ENCODE peak calls at places on chromosomes 5 and 9, in eight cellular contexts. U is GM23338, I is HepG2, K is Panc1, M is K562, C is HCT116, Y is upper lobe of left lung, F is GM12878. W is an unnamed sample.

GRCh38 chr5:141742866-141743651 is 61.0 kb upstream of the ARAP3 start:
- ATAC-seq in F (peak; percentile 36), K (no peak), Y (peak; percentile 30), C (peak; percentile 51), U (peak; percentile 73), I (peak; percentile 59), M (peak; percentile 59), W (no peak)

GRCh38 chr5:151805414-151806225 is 33.9 kb downstream of the G3BP1 start:
- ATAC-seq in Y (peak; percentile 76), F (peak; percentile 44), K (no peak), U (no peak), I (no peak), M (no peak), C (no peak), W (peak; percentile 95)

GRCh38 chr5:66002415-66002814 is 76.0 kb downstream of the ERBIN start:
- ATAC-seq in M (no peak), Y (no peak), C (no peak), K (no peak), F (peak; percentile 76), I (no peak), U (no peak), W (no peak)

GRCh38 chr5:43854697-43855292 is 251.8 kb downstream of the NNT start:
- ATAC-seq in F (no peak), M (no peak), I (no peak), K (no peak), Y (peak; percentile 35), U (peak; percentile 85), C (no peak), W (no peak)

GRCh38 chr9:135338546-135338945 is 141.0 kb upstream of the PPP1R26 start:
- ATAC-seq in F (no peak), I (no peak), M (no peak), K (no peak), U (no peak), Y (no peak), C (no peak), W (no peak)

GRCh38 chr9:27133817-27134216 is 24.8 kb downstream of the TEK start:
- ATAC-seq in M (no peak), C (no peak), Y (no peak), F (no peak), K (no peak), I (no peak), U (no peak), W (no peak)

GRCh38 chr5:172144291-172144815 is 43.7 kb downstream of the STK10 start:
- ATAC-seq in I (peak; percentile 87), F (peak; percentile 85), Y (peak; percentile 38), K (no peak), M (peak; percentile 88), U (peak; percentile 19), C (no peak), W (peak; percentile 53)

GRCh38 chr9:8718121-8718725 is 918.6 kb upstream of the DMAC1 start:
- ATAC-seq in Y (peak; percentile 80), K (no peak), I (no peak), U (peak; percentile 49), M (no peak), F (no peak), C (no peak), W (peak; percentile 55)

GRCh38 chr9:6243746-6244145 is 28.1 kb downstream of the IL33 start:
- ATAC-seq in M (no peak), U (no peak), Y (no peak), I (no peak), C (no peak), K (no peak), F (peak; percentile 90), W (no peak)

GRCh38 chr5:14263700-14264099 is 120.6 kb downstream of the TRIO start:
- ATAC-seq in F (peak; percentile 13), C (no peak), Y (no peak), I (no peak), M (no peak), U (no peak), K (no peak), W (no peak)

GRCh38 chr5:66861402-66861801 is 265.2 kb downstream of the MAST4 start:
- ATAC-seq in U (no peak), M (no peak), I (no peak), K (peak; percentile 45), C (no peak), F (no peak), Y (no peak), W (no peak)

GRCh38 chr5:149416977-149417713 is 38.1 kb upstream of the IL17B start:
- ATAC-seq in U (peak; percentile 37), M (no peak), I (no peak), Y (no peak), K (no peak), F (no peak), C (no peak), W (no peak)

GRCh38 chr9:36151306-36152210 is 15.0 kb downstream of the GLIPR2 start:
- ATAC-seq in I (peak; percentile 17), U (no peak), F (peak; percentile 89), M (no peak), Y (peak; percentile 62), K (no peak), C (no peak), W (peak; percentile 15)

GRCh38 chr9:79699479-79699878 is 127.7 kb downstream of the TLE4 start:
- ATAC-seq in C (no peak), Y (no peak), M (no peak), K (no peak), I (no peak), U (no peak), F (no peak), W (no peak)

GRCh38 chr9:130805510-130806387 is 29.3 kb upstream of the ABL1 start:
- ATAC-seq in F (peak; percentile 92), Y (no peak), C (no peak), I (no peak), U (no peak), M (peak; percentile 10), K (no peak), W (no peak)

GRCh38 chr9:136567651-136568287 is 21.9 kb upstream of the NOTCH1 start:
- ATAC-seq in M (peak; percentile 46), F (no peak), C (peak; percentile 93), I (peak; percentile 62), U (peak; percentile 15), K (peak; percentile 81), Y (peak; percentile 70), W (peak; percentile 80)
- TF ChIP-seq POLR2AphosphoS5 in M (no peak), F (no peak), C (no peak), I (no peak), U (no peak), K (no peak), Y (no peak), W (peak; percentile 60)

GRCh38 chr9:95157491-95158151 is 159.9 kb downstream of the FANCC start:
- ATAC-seq in F (peak; percentile 99), Y (peak; percentile 88), C (no peak), U (no peak), I (no peak), K (no peak), M (peak; percentile 57), W (peak; percentile 95)
- TF ChIP-seq POLR2AphosphoS5 in F (no peak), Y (peak; percentile 13), C (no peak), U (no peak), I (no peak), K (no peak), M (no peak), W (peak; percentile 89)

GRCh38 chr9:97367729-97368128 is 44.2 kb upstream of the TDRD7 start:
- ATAC-seq in U (no peak), Y (no peak), I (no peak), C (no peak), F (peak; percentile 82), K (no peak), M (no peak), W (no peak)
- TF ChIP-seq POLR2AphosphoS5 in U (no peak), Y (no peak), I (no peak), C (no peak), F (no peak), K (no peak), M (no peak), W (no peak)

DNA sequence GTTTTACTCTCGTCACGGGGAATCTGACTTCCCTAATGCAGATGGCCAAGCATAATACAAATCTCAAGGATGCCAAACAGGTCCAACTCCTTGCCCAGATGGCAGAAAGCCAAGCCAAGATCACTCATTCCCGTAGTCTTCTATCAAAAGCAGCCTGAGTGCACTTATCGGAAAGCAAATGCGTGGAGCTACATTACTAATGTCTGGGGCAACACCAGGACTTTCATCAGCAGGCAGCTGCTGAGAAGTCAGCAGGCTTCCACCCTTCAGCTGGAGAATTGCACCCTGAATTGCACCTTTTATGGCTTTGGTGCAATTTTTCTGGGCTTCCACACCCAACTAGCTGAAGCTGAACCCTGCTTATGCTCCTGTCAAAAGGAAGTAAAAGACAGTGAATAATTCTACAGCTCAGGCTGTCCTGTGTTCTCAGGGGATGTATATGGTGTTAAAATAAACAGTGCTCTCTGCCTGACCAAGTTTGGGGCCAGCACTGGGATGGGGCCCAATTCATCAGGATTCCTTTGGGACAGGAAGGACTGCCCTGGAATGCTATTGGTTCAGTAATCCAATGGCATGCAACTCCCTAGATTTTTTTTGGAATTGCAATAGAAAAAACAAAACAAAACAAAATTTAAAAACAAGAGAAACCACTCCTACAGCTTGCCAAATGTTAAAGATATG is 92.6 kb downstream of the DPYSL3 start:
- ATAC-seq in M (no peak), F (no peak), I (no peak), C (no peak), U (no peak), Y (peak; percentile 78), K (no peak), W (peak; percentile 77)
- TF ChIP-seq POLR2AphosphoS5 in M (no peak), F (no peak), I (no peak), C (no peak), U (no peak), Y (peak; percentile 75), K (no peak), W (peak; percentile 98)

GRCh38 chr9:98209530-98209929 is 17.1 kb upstream of the CORO2A start:
- ATAC-seq in M (no peak), I (no peak), Y (no peak), C (no peak), U (no peak), F (no peak), K (no peak), W (no peak)

GRCh38 chr9:98208635-98209034 is 16.2 kb upstream of the CORO2A start:
- ATAC-seq in Y (no peak), M (no peak), K (no peak), C (no peak), I (no peak), F (no peak), U (no peak), W (no peak)

GRCh38 chr9:98210435-98210834 is 18.0 kb upstream of the CORO2A start:
- ATAC-seq in Y (no peak), K (no peak), I (no peak), U (no peak), F (no peak), C (no peak), M (no peak), W (no peak)

GRCh38 chr9:98214811-98215210 is 22.4 kb upstream of the CORO2A start:
- ATAC-seq in K (no peak), M (no peak), U (no peak), C (no peak), Y (no peak), F (no peak), I (no peak), W (no peak)

DNA sequence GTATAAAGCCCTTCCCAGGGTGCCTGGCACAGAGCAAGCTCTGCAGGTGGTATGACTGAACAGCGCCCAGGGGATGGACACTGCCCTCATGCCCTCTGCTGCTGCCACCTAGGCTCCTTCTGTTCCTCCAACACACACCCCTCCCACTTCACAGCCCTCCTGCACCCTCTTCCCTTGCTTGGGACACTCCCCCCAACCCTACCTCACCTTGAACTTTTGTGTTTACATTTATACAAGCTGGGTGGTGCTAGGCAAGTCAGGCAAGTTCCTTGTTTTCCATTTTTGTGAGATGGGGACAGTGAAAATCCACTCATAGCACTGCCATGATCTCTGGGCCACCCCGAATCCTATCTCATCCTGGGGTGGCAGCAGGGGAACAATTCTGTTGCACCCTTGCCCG is 18.8 kb upstream of the CORO2A start:
- ATAC-seq in K (no peak), C (no peak), U (no peak), Y (no peak), M (no peak), I (no peak), F (no peak), W (no peak)
- TF ChIP-seq POLR2AphosphoS5 in K (no peak), C (no peak), U (no peak), Y (no peak), M (no peak), I (no peak), F (no peak), W (no peak)